ENCODE peak calls at places on chromosomes 13 and 19, in six cellular contexts. A is SK-N-SH, P is GM12878, K is K562, N is HepG2, L is H1. E is an unnamed sample.

GRCh38 chr13:93066187-93066586 is 160.4 kb upstream of the GPC6 start:
- DNase-seq in N (no peak), P (no peak), L (no peak), K (no peak), A (no peak), E (no peak)

GRCh38 chr19:53809518-53810186 is 14.5 kb downstream of the NLRP12 start:
- DNase-seq in K (peak; percentile 57), N (no peak), L (peak; percentile 90), A (peak; percentile 46), P (no peak), E (no peak)

GRCh38 chr13:33518442-33518841 is 232.9 kb upstream of the STARD13 start:
- DNase-seq in P (no peak), K (no peak), L (no peak), A (no peak), N (no peak), E (no peak)

GRCh38 chr13:38590796-38591507 is 95.9 kb upstream of the FREM2 start:
- DNase-seq in K (no peak), P (no peak), N (no peak), A (no peak), L (no peak), E (no peak)

GRCh38 chr13:45781553-45782326 is 69.8 kb downstream of the SIAH3 start:
- DNase-seq in L (no peak), N (no peak), A (peak; percentile 90), P (no peak), K (no peak), E (no peak)

GRCh38 chr19:2800506-2800905 is 15.2 kb downstream of the THOP1 start:
- DNase-seq in K (no peak), P (no peak), L (no peak), N (no peak), A (no peak), E (no peak)

GRCh38 chr13:98954313-98954712 is 23.6 kb downstream of the DOCK9 start:
- DNase-seq in A (no peak), N (no peak), L (peak; percentile 47), P (no peak), K (no peak), E (no peak)

GRCh38 chr13:77274126-77274525 is 52.8 kb downstream of the MYCBP2 start:
- DNase-seq in A (no peak), L (no peak), K (no peak), P (no peak), N (no peak), E (no peak)

GRCh38 chr13:39020853-39021462 is 16.9 kb downstream of the PROSER1 start:
- DNase-seq in L (no peak), K (peak; percentile 11), P (no peak), N (no peak), A (no peak), E (no peak)

GRCh38 chr13:112931028-112931934 is 37.7 kb upstream of the MCF2L start:
- DNase-seq in N (peak; percentile 59), P (no peak), A (peak; percentile 71), L (no peak), K (peak; percentile 56), E (peak; percentile 46)

GRCh38 chr13:48976677-48977625 is 1.2 kb downstream of the FNDC3A start:
- DNase-seq in P (no peak), N (peak; percentile 73), K (peak; percentile 19), A (no peak), L (no peak), E (no peak)

GRCh38 chr13:97257800-97258799 is 36.0 kb downstream of the MBNL2 start:
- DNase-seq in P (peak; percentile 37), K (peak; percentile 81), A (no peak), L (no peak), N (peak; percentile 87), E (peak; percentile 93)

GRCh38 chr19:56333506-56333905 is 18.9 kb upstream of the ZSCAN5A start:
- DNase-seq in N (peak; percentile 67), P (no peak), L (peak; percentile 49), K (peak; percentile 72), A (peak; percentile 64), E (peak; percentile 48)

GRCh38 chr19:57903298-57904174 is 12.9 kb downstream of the ZNF417 start:
- DNase-seq in A (peak; percentile 42), N (peak; percentile 40), P (no peak), K (peak; percentile 12), L (no peak), E (peak; percentile 4)

GRCh38 chr13:46552302-46552680 is 679 bp upstream of the LRCH1 start:
- DNase-seq in A (no peak), K (no peak), N (no peak), P (no peak), L (no peak), E (no peak)

GRCh38 chr19:44636439-44637389 is 7.0 kb upstream of the PVR start:
- DNase-seq in N (peak; percentile 82), P (no peak), A (no peak), L (no peak), K (no peak), E (no peak)

GRCh38 chr19:42232435-42232834 is 10.0 kb downstream of the GSK3A start:
- DNase-seq in A (no peak), P (no peak), N (no peak), L (no peak), K (no peak), E (no peak)

GRCh38 chr19:42229263-42229854 is 9.2 kb downstream of the ZNF526 start:
- DNase-seq in L (no peak), A (no peak), N (no peak), K (peak; percentile 62), P (no peak), E (no peak)

GRCh38 chr19:42226886-42227285 is 6.8 kb downstream of the ZNF526 start:
- DNase-seq in K (no peak), L (no peak), P (no peak), A (no peak), N (no peak), E (no peak)

GRCh38 chr19:42228640-42229039 is 8.5 kb downstream of the ZNF526 start:
- DNase-seq in K (peak; percentile 67), P (no peak), N (no peak), A (no peak), L (no peak), E (no peak)

GRCh38 chr19:42229855-42230331 is 9.8 kb downstream of the ZNF526 start:
- DNase-seq in P (no peak), L (no peak), A (no peak), N (no peak), K (peak; percentile 89), E (no peak)
- TF ChIP-seq RAD21 in P (no peak), L (no peak), A (no peak), N (no peak), K (no peak), E (no peak)

GRCh38 chr13:59494151-59494550 is 669.6 kb downstream of the DIAPH3 start:
- DNase-seq in P (no peak), K (no peak), L (no peak), A (no peak), N (no peak), E (no peak)

GRCh38 chr13:59494560-59494970 is 669.2 kb downstream of the DIAPH3 start:
- DNase-seq in L (no peak), P (no peak), A (no peak), K (peak; percentile 61), N (no peak), E (no peak)

GRCh38 chr13:59493436-59493965 is 670.2 kb downstream of the DIAPH3 start:
- DNase-seq in P (no peak), A (no peak), L (no peak), K (no peak), N (no peak), E (no peak)

GRCh38 chr13:59501004-59501403 is 662.7 kb downstream of the DIAPH3 start:
- DNase-seq in P (no peak), L (no peak), N (no peak), A (no peak), K (no peak), E (no peak)

GRCh38 chr13:59497845-59498244 is 665.9 kb downstream of the DIAPH3 start:
- DNase-seq in K (no peak), P (no peak), N (no peak), L (no peak), A (no peak), E (no peak)
- TF ChIP-seq POLR2AphosphoS5 in K (no peak), P (no peak), N (no peak), L (no peak), A (no peak), E (no peak)

GRCh38 chr13:27449936-27450828 is at the start of gene MTIF3:
- DNase-seq in K (peak; percentile 94), L (peak; percentile 97), P (peak; percentile 87), N (peak; percentile 94), A (peak; percentile 93), E (peak; percentile 95)

GRCh38 chr13:27450921-27451461 is 627 bp upstream of the MTIF3 start:
- DNase-seq in N (peak; percentile 16), P (no peak), A (peak; percentile 54), L (peak; percentile 70), K (peak; percentile 29), E (peak; percentile 55)

DNA sequence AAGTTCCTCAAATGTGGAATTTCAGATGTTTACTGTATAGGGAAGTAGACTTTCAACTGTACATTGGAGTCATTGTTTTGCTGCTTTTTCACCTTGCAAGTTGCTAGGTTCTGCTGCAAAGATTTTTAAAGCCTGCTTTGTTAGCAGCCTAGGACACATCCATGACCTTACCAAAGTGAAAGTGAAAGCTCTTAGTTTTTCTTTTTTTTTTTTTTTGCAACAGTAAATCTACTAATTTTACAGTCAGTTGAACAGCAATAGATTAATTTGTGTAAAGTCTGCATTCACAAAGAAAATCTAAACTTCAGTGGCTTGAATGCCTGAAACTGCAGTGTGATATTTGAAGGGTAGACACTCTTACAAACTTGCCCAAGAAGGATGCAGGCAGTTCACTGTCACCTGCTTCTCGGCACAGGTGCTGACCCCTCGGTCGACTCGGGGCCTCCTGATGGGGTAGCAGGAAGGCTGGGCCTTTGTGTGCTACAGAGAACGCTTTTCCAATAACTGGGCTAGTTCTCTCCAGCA is 5.0 kb upstream of the MTIF3 start:
- DNase-seq in A (no peak), L (no peak), N (no peak), K (no peak), P (no peak), E (no peak)
- TF ChIP-seq RAD21 in A (no peak), L (no peak), N (no peak), K (no peak), P (no peak), E (no peak)

GRCh38 chr13:50588736-50589135 is 254.8 kb downstream of the DLEU7 start:
- DNase-seq in N (no peak), K (no peak), P (no peak), L (no peak), A (no peak), E (no peak)

GRCh38 chr13:50589139-50589538 is 254.4 kb downstream of the DLEU7 start:
- DNase-seq in A (peak; percentile 16), P (no peak), N (no peak), L (no peak), K (no peak), E (no peak)

GRCh38 chr13:50587122-50587521 is 256.4 kb downstream of the DLEU7 start:
- DNase-seq in N (no peak), L (no peak), A (no peak), K (no peak), P (no peak), E (no peak)

GRCh38 chr13:50587839-50588373 is 255.6 kb downstream of the DLEU7 start:
- DNase-seq in A (no peak), L (no peak), P (no peak), N (no peak), K (no peak), E (no peak)

DNA sequence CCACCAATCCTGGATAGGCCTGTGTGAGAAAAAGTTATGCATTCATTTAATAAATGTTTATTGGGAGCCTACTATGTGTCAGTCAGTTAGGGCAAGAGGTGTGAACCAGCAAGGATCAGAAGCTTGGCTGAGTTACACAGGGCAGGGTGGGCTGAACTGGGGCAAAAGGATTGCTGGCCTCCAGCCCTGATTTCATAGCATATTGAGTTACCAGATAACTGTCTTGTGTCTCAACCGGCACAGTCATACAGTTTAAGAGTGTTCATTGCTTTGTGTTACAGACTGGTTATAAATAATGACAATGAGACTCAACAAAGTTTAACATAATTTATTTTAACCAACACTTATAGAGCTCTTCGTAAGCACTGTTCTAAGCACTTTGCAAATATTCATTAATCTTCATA is 253.8 kb downstream of the DLEU7 start:
- DNase-seq in P (no peak), A (no peak), N (no peak), K (no peak), L (no peak), E (no peak)
- TF ChIP-seq POLR2AphosphoS5 in P (no peak), A (peak; percentile 23), N (no peak), K (no peak), L (no peak), E (no peak)

E was measured in HCT116.